ENCODE peak calls at places on chromosomes 1 and 21, in six cellular contexts. L is OCI-LY7, H is pancreas, W is left ventricle myocardium inferior, Q is IMR-90, M is HCT116. U is an unnamed sample. For H3K9me3 and H3K4me1, the result is how much of the 10 kb centered on the place peaks cover.

GRCh38 chr1:167297222-167298214 is 76.8 kb downstream of the POU2F1 start:
- DNase-seq in L (no peak), H (peak), W (no peak), Q (peak), M (no peak), U (peak)

GRCh38 chr1:185249563-185249962 is 67.5 kb downstream of the IVNS1ABP start:
- DNase-seq in L (no peak), H (no peak), W (no peak), Q (no peak), M (no peak), U (no peak)

GRCh38 chr1:200294241-200294640 is 115.6 kb downstream of the ZNF281 start:
- DNase-seq in L (no peak), H (no peak), W (no peak), Q (no peak), M (no peak), U (no peak)

GRCh38 chr1:27521336-27522147 is 31.6 kb upstream of the WASF2 start:
- DNase-seq in L (no peak), H (no peak), W (peak), Q (no peak), M (no peak), U (no peak)

GRCh38 chr21:46060596-46061061 is 37.3 kb upstream of the COL6A2 start:
- DNase-seq in L (no peak), H (no peak), W (peak), Q (peak), M (no peak), U (peak)

GRCh38 chr1:27979859-27980201 is 20.1 kb downstream of the XKR8 start:
- DNase-seq in L (no peak), H (no peak), W (no peak), Q (no peak), M (no peak), U (no peak)

GRCh38 chr1:222852326-222852725 is 37.5 kb downstream of the DISP1 start:
- DNase-seq in L (no peak), H (no peak), W (no peak), Q (peak), M (no peak), U (no peak)

GRCh38 chr1:221228594-221228993 is 349.4 kb downstream of the HLX start:
- DNase-seq in L (no peak), H (no peak), W (no peak), Q (no peak), M (no peak), U (no peak)

GRCh38 chr1:38336308-38336707 is 289.7 kb upstream of the POU3F1 start:
- DNase-seq in L (no peak), H (no peak), W (no peak), Q (no peak), M (no peak), U (no peak)

GRCh38 chr1:248013229-248013710 is at the start of gene OR2L5:
- DNase-seq in L (no peak), H (no peak), W (no peak), Q (no peak), M (no peak), U (no peak)
- H3K9me3 ChIP-seq in L (under half), H (under half), W (under half), Q (under half), M (under half), U (under half)

GRCh38 chr1:208161005-208161404 is 83.2 kb downstream of the PLXNA2 start:
- DNase-seq in L (no peak), H (no peak), W (no peak), Q (no peak), M (no peak), U (no peak)
- H3K4me1 ChIP-seq in L (under half), H (under half), W (half or more), Q (under half), M (under half), U (under half)

GRCh38 chr1:2538376-2538775 is 8.3 kb upstream of the HES5 start:
- DNase-seq in L (no peak), H (no peak), W (no peak), Q (no peak), M (no peak), U (no peak)

GRCh38 chr1:2537785-2538115 is 7.7 kb upstream of the HES5 start:
- DNase-seq in L (no peak), H (no peak), W (no peak), Q (no peak), M (no peak), U (no peak)

GRCh38 chr1:2538872-2539271 is 8.8 kb upstream of the HES5 start:
- DNase-seq in L (no peak), H (no peak), W (no peak), Q (no peak), M (no peak), U (no peak)

GRCh38 chr1:2540816-2541492 is 10.9 kb upstream of the HES5 start:
- DNase-seq in L (no peak), H (no peak), W (no peak), Q (no peak), M (no peak), U (no peak)

DNA sequence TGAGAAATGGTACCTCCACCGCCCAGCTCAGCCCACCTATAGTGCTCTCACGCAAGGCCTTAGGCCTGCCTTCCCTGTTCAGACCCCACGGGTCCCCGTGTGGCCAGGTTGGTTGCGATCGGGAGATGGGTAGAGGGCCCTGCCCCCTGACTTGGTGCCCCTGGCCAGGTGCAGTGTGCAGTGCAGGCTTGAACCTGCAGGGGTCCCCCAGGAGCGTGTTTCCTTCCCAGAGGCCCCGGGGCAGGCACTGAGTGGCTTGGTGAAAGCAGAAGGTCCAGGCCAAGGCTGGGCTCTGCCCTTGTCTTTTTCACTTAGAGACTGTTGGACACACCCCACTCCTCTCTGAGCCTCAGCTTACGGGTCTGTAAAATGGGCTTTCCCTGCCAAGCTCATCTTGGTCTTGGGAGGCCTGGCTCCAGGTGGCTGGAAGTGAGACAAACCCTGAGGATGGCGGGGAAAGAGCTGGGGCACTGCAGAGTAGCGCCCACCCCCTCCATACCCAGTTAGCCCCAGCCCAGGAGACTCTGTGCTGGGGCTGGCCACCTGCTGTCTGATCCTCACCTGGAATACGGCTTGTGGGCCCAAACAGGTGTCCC is 9.3 kb upstream of the HES5 start:
- DNase-seq in L (peak), H (no peak), W (no peak), Q (no peak), M (no peak), U (peak)
- TF ChIP-seq CTCF in L (peak), H (no peak), W (peak), Q (peak), M (no peak), U (no peak)

DNA sequence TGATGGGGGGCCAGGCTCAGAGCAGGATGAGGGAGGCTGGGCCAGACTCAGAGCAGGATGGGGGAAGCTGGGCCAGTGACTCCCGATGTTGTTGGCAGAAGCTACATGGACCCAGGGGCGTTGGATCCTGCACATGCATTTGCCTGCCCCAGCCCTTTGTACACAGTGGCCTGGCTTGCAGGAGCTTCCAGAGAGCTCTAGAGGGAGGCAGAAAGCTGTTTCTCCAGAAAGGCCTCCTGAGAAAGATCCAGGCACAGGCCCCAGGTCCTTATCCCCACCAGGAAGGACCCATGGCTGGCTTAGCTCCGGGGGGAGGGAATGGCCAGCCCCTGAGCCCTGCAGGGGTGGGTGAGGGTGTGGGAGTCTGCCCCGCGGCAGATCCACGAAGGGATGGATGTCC is 106.6 kb upstream of the ACTRT2 start:
- DNase-seq in L (no peak), H (no peak), W (no peak), Q (no peak), M (no peak), U (no peak)
- H3K9me3 ChIP-seq in L (under half), H (under half), W (under half), Q (half or more), M (under half), U (under half)

GRCh38 chr1:8367571-8368184 is 49.8 kb downstream of the SLC45A1 start:
- DNase-seq in L (no peak), H (no peak), W (no peak), Q (no peak), M (no peak), U (no peak)
- H3K4me1 ChIP-seq in L (under half), H (under half), W (half or more), Q (under half), M (under half), U (under half)

U was measured in mucosa of descending colon.